ENCODE peak calls at places on chromosomes 11 and 22, in ten cellular contexts. G is ovary, E is breast epithelium, I is uterus, R is GM12878, S is upper lobe of left lung, C is sigmoid colon, B is gastrocnemius medialis, Q is body of pancreas, Y is tibial nerve. W is an unnamed sample. For H3K27me3 and H3K4me1, the result is how much of the 10 kb centered on the place peaks cover.

GRCh38 chr22:27257987-27258386 is 543.6 kb downstream of the MN1 start:
- DNase-seq in G (no peak), E (no peak), I (no peak), R (no peak), S (no peak), C (no peak), B (no peak), Q (no peak), Y (no peak), W (no peak)

GRCh38 chr11:123060265-123061000 is 1.5 kb downstream of the HSPA8 start:
- DNase-seq in G (no peak), E (no peak), I (no peak), R (no peak), S (no peak), C (no peak), B (no peak), Q (no peak), Y (no peak), W (no peak)

GRCh38 chr11:13143486-13144297 is 133.9 kb upstream of the BMAL1 start:
- DNase-seq in G (no peak), E (no peak), I (no peak), R (no peak), S (no peak), C (no peak), B (no peak), Q (no peak), Y (no peak), W (no peak)

GRCh38 chr11:130913268-130913667 is 3.0 kb downstream of the SNX19 start:
- DNase-seq in G (no peak), E (no peak), I (no peak), R (no peak), S (no peak), C (no peak), B (no peak), Q (no peak), Y (no peak), W (no peak)

GRCh38 chr22:39301108-39301507 is 18.3 kb downstream of the RPL3 start:
- DNase-seq in G (no peak), E (no peak), I (no peak), R (no peak), S (no peak), C (no peak), B (no peak), Q (no peak), Y (no peak), W (no peak)

GRCh38 chr11:73950869-73951710 is at the start of gene DNAJB13:
- DNase-seq in G (peak), E (no peak), I (peak), R (peak), S (no peak), C (peak), B (no peak), Q (peak), Y (no peak), W (no peak)

GRCh38 chr11:44006882-44007495 is 40.8 kb upstream of the ACCSL start:
- DNase-seq in G (peak), E (no peak), I (peak), R (no peak), S (no peak), C (peak), B (no peak), Q (no peak), Y (no peak), W (peak)

GRCh38 chr22:35330258-35330861 is 30.7 kb downstream of the TOM1 start:
- DNase-seq in G (peak), E (no peak), I (peak), R (no peak), S (peak), C (peak), B (peak), Q (no peak), Y (peak), W (peak)

GRCh38 chr11:128574576-128575011 is 12.8 kb downstream of the ETS1 start:
- DNase-seq in G (no peak), E (no peak), I (no peak), R (no peak), S (no peak), C (no peak), B (no peak), Q (no peak), Y (no peak), W (no peak)

GRCh38 chr11:32143378-32143777 is 52.5 kb downstream of the RCN1 start:
- DNase-seq in G (no peak), E (no peak), I (no peak), R (no peak), S (no peak), C (no peak), B (no peak), Q (no peak), Y (no peak), W (no peak)

GRCh38 chr11:116579857-116580727 is 192.7 kb downstream of the BUD13 start:
- DNase-seq in G (no peak), E (no peak), I (no peak), R (no peak), S (peak), C (no peak), B (no peak), Q (no peak), Y (no peak), W (no peak)

GRCh38 chr11:32331098-32331497 is 104.2 kb downstream of the WT1 start:
- DNase-seq in G (no peak), E (no peak), I (no peak), R (no peak), S (no peak), C (no peak), B (no peak), Q (no peak), Y (no peak), W (no peak)

GRCh38 chr11:115164774-115165173 is 339.4 kb downstream of the CADM1 start:
- DNase-seq in G (peak), E (no peak), I (no peak), R (no peak), S (no peak), C (no peak), B (no peak), Q (no peak), Y (no peak), W (no peak)

GRCh38 chr11:9691865-9692264 is 28.0 kb downstream of the SWAP70 start:
- DNase-seq in G (no peak), E (no peak), I (no peak), R (no peak), S (no peak), C (no peak), B (no peak), Q (no peak), Y (no peak), W (no peak)

GRCh38 chr11:103622296-103622695 is 414.1 kb upstream of the DDI1 start:
- DNase-seq in G (no peak), E (no peak), I (no peak), R (no peak), S (no peak), C (no peak), B (no peak), Q (no peak), Y (no peak), W (no peak)

GRCh38 chr11:61778357-61778886 is 14.0 kb downstream of the TMEM258 start:
- DNase-seq in G (no peak), E (no peak), I (no peak), R (no peak), S (no peak), C (no peak), B (no peak), Q (no peak), Y (no peak), W (peak)

GRCh38 chr22:25488244-25489020 is 76.0 kb upstream of the GRK3 start:
- DNase-seq in G (peak), E (peak), I (peak), R (peak), S (no peak), C (no peak), B (peak), Q (peak), Y (peak), W (peak)

GRCh38 chr22:17903564-17904295 is 120.6 kb downstream of the MICAL3 start:
- DNase-seq in G (no peak), E (no peak), I (no peak), R (no peak), S (no peak), C (no peak), B (no peak), Q (peak), Y (no peak), W (no peak)

GRCh38 chr11:122192634-122193245 is 76.7 kb upstream of the BLID start:
- DNase-seq in G (no peak), E (no peak), I (no peak), R (no peak), S (no peak), C (no peak), B (no peak), Q (no peak), Y (no peak), W (no peak)

GRCh38 chr22:49959782-49960158 is 802 bp upstream of the PIM3 start:
- DNase-seq in G (peak), E (no peak), I (no peak), R (no peak), S (no peak), C (peak), B (no peak), Q (peak), Y (no peak), W (no peak)

GRCh38 chr22:19748139-19748538 is 12.4 kb upstream of the TBX1 start:
- DNase-seq in G (no peak), E (no peak), I (no peak), R (no peak), S (no peak), C (no peak), B (no peak), Q (no peak), Y (no peak), W (no peak)
- H3K27me3 ChIP-seq in G (under half), E (under half), I (under half), R (under half), S (under half), C (under half), B (under half), Q (under half), Y (under half), W (under half)

GRCh38 chr11:1835671-1836010 is 851 bp downstream of the SYT8 start:
- DNase-seq in G (no peak), E (no peak), I (no peak), R (no peak), S (peak), C (no peak), B (no peak), Q (no peak), Y (no peak), W (no peak)

GRCh38 chr11:1834132-1834610 is 619 bp upstream of the SYT8 start:
- DNase-seq in G (no peak), E (peak), I (no peak), R (no peak), S (peak), C (no peak), B (no peak), Q (peak), Y (no peak), W (no peak)

GRCh38 chr11:1836011-1836945 is 1.5 kb downstream of the SYT8 start:
- DNase-seq in G (no peak), E (no peak), I (no peak), R (no peak), S (peak), C (no peak), B (no peak), Q (no peak), Y (no peak), W (peak)

GRCh38 chr11:1832989-1833365 is 1.8 kb upstream of the SYT8 start:
- DNase-seq in G (peak), E (no peak), I (no peak), R (no peak), S (peak), C (no peak), B (no peak), Q (no peak), Y (no peak), W (no peak)

DNA sequence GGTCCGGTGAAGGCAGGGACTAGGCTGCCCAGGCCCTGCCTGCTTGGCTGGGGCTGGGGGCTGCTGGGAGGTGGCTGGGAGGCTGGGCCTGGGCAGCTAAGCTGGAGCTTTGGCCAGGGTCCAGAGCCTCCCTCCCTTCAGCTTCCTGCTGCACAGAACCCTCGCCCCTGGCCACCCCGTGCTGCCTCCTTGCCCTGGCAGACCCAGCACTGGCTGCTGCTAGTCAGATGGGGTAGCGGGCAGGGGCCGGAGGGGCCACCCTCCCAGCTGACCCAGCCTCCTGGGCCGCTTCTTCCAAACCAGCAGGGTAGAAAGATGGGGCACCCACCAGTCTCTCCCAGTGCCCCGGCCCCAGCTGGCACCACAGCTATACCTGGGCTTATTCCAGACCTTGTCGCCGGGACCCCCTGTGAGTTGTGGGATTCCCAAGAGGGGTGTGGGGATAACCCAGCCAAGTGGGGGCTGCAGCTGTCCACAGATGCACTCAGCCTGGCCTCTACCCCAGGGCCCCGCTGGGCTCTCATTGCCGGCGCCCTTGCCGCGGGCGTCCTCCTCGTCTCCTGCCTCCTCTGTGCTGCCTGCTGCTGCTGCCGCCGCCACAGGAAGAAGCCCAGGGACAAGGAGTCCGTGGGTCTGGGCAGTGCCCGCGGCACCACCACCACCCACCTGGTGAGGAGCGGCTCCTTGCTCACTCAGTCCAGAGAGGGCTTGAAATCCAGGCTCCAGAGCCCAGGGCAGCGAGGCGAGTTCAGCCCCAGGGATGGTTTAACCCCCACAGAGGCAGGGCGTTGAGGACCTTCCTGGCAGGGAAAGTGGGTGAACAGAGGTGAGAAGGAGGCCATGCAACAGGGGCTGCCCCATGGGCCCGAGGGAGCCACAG is at the start of gene SYT8:
- DNase-seq in G (no peak), E (no peak), I (no peak), R (no peak), S (peak), C (no peak), B (no peak), Q (peak), Y (no peak), W (peak)
- H3K4me1 ChIP-seq in G (under half), E (under half), I (under half), R (under half), S (under half), C (under half), B (under half), Q (half or more), Y (under half), W (under half)

GRCh38 chr11:57479925-57480324 is 19.6 kb downstream of the RTN4RL2 start:
- DNase-seq in G (no peak), E (no peak), I (no peak), R (no peak), S (no peak), C (no peak), B (no peak), Q (no peak), Y (no peak), W (no peak)
- TF ChIP-seq POLR2A in G (no peak), E (no peak), I (no peak), R (no peak), S (no peak), C (no peak), B (no peak), Q (no peak), Y (no peak), W (no peak)

DNA sequence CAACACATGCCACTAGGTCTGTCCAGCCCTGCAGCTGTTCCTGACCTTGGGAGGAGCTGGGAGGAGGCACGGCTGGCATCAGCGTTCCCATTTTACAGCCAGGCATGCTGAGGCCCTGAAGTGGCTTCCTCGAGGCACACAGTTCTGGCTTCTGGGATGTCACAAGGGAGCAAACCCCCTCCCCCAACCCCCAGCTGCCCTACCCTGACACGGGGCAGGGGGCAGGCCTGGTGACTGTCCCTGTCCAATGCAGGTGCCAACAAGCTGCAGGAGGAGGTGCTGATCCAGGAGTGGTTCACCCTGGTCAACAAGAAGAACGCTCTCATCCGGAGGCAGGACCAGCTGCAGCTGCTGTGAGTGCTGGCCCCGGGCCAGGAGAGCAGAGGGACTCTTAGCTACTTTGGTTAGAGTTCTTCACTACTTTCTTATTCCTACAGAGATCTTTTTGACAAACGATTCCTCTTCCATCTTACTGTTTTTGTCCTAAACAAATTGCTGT is 5.3 kb downstream of the KCNK7 start:
- DNase-seq in G (peak), E (no peak), I (no peak), R (no peak), S (peak), C (peak), B (peak), Q (no peak), Y (no peak), W (no peak)
- H3K27me3 ChIP-seq in G (under half), E (under half), I (under half), R (under half), S (under half), C (under half), B (under half), Q (under half), Y (under half), W (under half)

GRCh38 chr22:42273855-42274451 is 3.5 kb upstream of the TCF20 start:
- DNase-seq in G (no peak), E (no peak), I (no peak), R (no peak), S (no peak), C (peak), B (no peak), Q (no peak), Y (no peak), W (no peak)
- H3K4me1 ChIP-seq in G (under half), E (under half), I (under half), R (under half), S (under half), C (under half), B (under half), Q (under half), Y (under half), W (under half)

DNA sequence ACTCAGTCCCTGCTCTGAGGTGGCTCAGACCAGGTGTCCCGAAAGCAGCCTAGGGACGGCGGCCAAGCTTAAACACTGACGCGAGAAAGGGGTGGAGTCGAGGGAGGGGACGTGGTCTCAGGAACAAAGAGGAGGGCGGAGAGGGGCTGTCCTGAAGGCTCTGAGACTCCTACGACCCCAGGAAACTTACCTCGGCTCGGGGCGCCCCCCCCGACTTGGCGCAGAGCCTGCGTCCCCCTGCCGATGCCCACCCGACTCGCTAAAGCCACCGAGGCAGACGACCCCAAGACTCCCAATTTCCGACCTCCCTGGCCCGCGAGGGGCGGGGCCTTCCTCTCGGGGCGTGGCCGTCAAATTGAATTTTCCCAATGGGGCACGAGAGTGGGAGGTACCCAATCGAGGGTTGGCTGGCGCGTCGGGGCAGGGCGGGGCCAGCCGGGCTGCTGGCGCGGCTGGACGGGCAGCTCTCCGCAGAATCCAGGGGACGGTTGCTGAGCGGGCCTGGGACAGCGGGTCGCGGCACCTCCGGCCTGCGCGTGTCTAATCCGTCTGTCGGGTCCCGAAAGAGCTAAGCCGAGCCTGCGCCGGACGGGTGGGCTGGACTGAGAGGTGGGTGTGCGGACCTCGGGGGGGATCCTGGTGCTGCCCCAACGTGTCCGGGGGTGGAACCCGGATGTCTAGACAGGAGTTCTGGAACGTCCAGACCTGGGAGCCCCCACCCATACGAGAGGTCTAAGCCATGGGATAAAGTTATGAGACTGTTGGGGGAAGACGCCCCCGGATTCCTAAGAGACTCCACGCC is at the start of gene SMTN:
- DNase-seq in G (peak), E (peak), I (peak), R (peak), S (peak), C (peak), B (peak), Q (peak), Y (peak), W (peak)
- TF ChIP-seq POLR2A in G (peak), E (peak), I (peak), R (peak), S (peak), C (peak), B (peak), Q (peak), Y (peak), W (peak)

GRCh38 chr11:1563149-1563638 is 8.9 kb downstream of the DUSP8 start:
- DNase-seq in G (no peak), E (no peak), I (no peak), R (no peak), S (peak), C (no peak), B (no peak), Q (no peak), Y (no peak), W (no peak)

GRCh38 chr11:1563697-1564534 is 8.2 kb downstream of the DUSP8 start:
- DNase-seq in G (no peak), E (no peak), I (no peak), R (no peak), S (peak), C (no peak), B (no peak), Q (no peak), Y (no peak), W (no peak)

GRCh38 chr11:1565904-1566247 is 6.2 kb downstream of the DUSP8 start:
- DNase-seq in G (no peak), E (no peak), I (no peak), R (no peak), S (no peak), C (no peak), B (no peak), Q (no peak), Y (no peak), W (no peak)

GRCh38 chr11:1565173-1565903 is 6.7 kb downstream of the DUSP8 start:
- DNase-seq in G (no peak), E (no peak), I (no peak), R (no peak), S (peak), C (peak), B (no peak), Q (no peak), Y (no peak), W (peak)

GRCh38 chr11:1564535-1565172 is 7.4 kb downstream of the DUSP8 start:
- DNase-seq in G (no peak), E (no peak), I (peak), R (no peak), S (peak), C (peak), B (no peak), Q (peak), Y (no peak), W (peak)
- H3K27me3 ChIP-seq in G (under half), E (under half), I (under half), R (under half), S (under half), C (under half), B (under half), Q (under half), Y (under half), W (under half)

W was measured in heart left ventricle.